ENCODE peak calls at places on chromosomes 12 and 14, in seven cellular contexts. H, L, V, R, F, U and G are unnamed samples.

GRCh38 chr12:79367016-79367575 is 323.7 kb downstream of the PAWR start:
- DNase-seq in H (no peak), L (no peak), V (no peak), R (no peak), F (no peak), U (no peak), G (no peak)

GRCh38 chr14:81281317-81281716 is 60.6 kb upstream of the GTF2A1 start:
- DNase-seq in H (no peak), L (no peak), V (no peak), R (no peak), F (no peak), U (no peak), G (no peak)

GRCh38 chr12:52119398-52120254 is 40.1 kb downstream of the SMIM41 start:
- DNase-seq in H (peak; percentile 16), L (peak; percentile 23), V (no peak), R (no peak), F (no peak), U (no peak), G (no peak)

GRCh38 chr14:99790978-99791376 is 2.2 kb upstream of the EML1 start:
- DNase-seq in H (no peak), L (no peak), V (no peak), R (no peak), F (no peak), U (no peak), G (peak; percentile 44)

GRCh38 chr12:122947352-122947792 is 18.9 kb downstream of the ABCB9 start:
- DNase-seq in H (no peak), L (no peak), V (peak; percentile 61), R (peak; percentile 74), F (no peak), U (peak; percentile 80), G (peak; percentile 68)

GRCh38 chr14:73491256-73491976 is 683 bp downstream of the RIOX1 start:
- DNase-seq in H (peak; percentile 60), L (peak; percentile 61), V (peak; percentile 94), R (peak; percentile 76), F (no peak), U (peak; percentile 79), G (peak; percentile 34)

GRCh38 chr14:87405563-87405962 is 587.4 kb downstream of the GALC start:
- DNase-seq in H (no peak), L (no peak), V (no peak), R (no peak), F (no peak), U (no peak), G (no peak)

GRCh38 chr14:99604766-99605298 is 825 bp upstream of the CCDC85C start:
- DNase-seq in H (peak; percentile 36), L (peak; percentile 40), V (peak; percentile 97), R (no peak), F (no peak), U (peak; percentile 72), G (no peak)

GRCh38 chr14:54568821-54569591 is 2.1 kb downstream of the SAMD4A start:
- DNase-seq in H (no peak), L (peak; percentile 39), V (peak; percentile 88), R (peak; percentile 59), F (no peak), U (peak; percentile 75), G (peak; percentile 27)

GRCh38 chr14:55077691-55078151 is 26.3 kb downstream of the MAPK1IP1L start:
- DNase-seq in H (peak; percentile 62), L (peak; percentile 66), V (peak; percentile 63), R (no peak), F (no peak), U (no peak), G (peak; percentile 62)

GRCh38 chr12:38745601-38746000 is 159.8 kb downstream of the CPNE8 start:
- DNase-seq in H (no peak), L (no peak), V (no peak), R (no peak), F (no peak), U (no peak), G (no peak)

GRCh38 chr12:58452546-58452945 is 467.8 kb downstream of the LRIG3 start:
- DNase-seq in H (no peak), L (peak; percentile 26), V (peak; percentile 69), R (no peak), F (no peak), U (no peak), G (no peak)

GRCh38 chr12:65649126-65649525 is 175.2 kb upstream of the HMGA2 start:
- DNase-seq in H (peak; percentile 99), L (peak; percentile 98), V (peak; percentile 91), R (no peak), F (peak; percentile 92), U (no peak), G (no peak)

GRCh38 chr14:85296466-85297210 is 233.3 kb upstream of the FLRT2 start:
- DNase-seq in H (peak; percentile 71), L (peak; percentile 69), V (peak; percentile 90), R (no peak), F (no peak), U (no peak), G (no peak)

GRCh38 chr12:53941750-53942149 is 3.1 kb downstream of the HOXC13 start:
- DNase-seq in H (no peak), L (no peak), V (no peak), R (no peak), F (no peak), U (no peak), G (no peak)

GRCh38 chr14:101289911-101290310 is 271.4 kb upstream of the DIO3 start:
- DNase-seq in H (no peak), L (no peak), V (no peak), R (no peak), F (no peak), U (no peak), G (no peak)

GRCh38 chr12:94277426-94278000 is 129.1 kb downstream of the PLXNC1 start:
- DNase-seq in H (no peak), L (peak; percentile 45), V (peak; percentile 60), R (no peak), F (no peak), U (no peak), G (no peak)

GRCh38 chr14:96249016-96249415 is 7.0 kb upstream of the BDKRB1 start:
- DNase-seq in H (peak; percentile 94), L (peak; percentile 92), V (peak; percentile 90), R (no peak), F (no peak), U (no peak), G (no peak)

GRCh38 chr14:82855912-82856381 is 1322.3 kb upstream of the SEL1L start:
- DNase-seq in H (peak; percentile 37), L (peak; percentile 1), V (no peak), R (no peak), F (no peak), U (no peak), G (no peak)
- TF ChIP-seq CTCF in H (peak; percentile 9), L (no peak), V (no peak), R (no peak), F (no peak), U (peak; percentile 26), G (no peak)

GRCh38 chr12:120361506-120362208 is 7.3 kb downstream of the MSI1 start:
- DNase-seq in H (peak; percentile 68), L (peak; percentile 83), V (peak; percentile 99), R (peak; percentile 68), F (peak; percentile 30), U (no peak), G (no peak)
- H3K4me3 ChIP-seq in H (peak overlapping the region; percentile 24), L (peak overlapping the region; percentile 22), V (peak overlapping the region; percentile 65), R (peak overlapping the region; percentile 53), F (peak overlapping the region; percentile 27), U (peak overlapping the region; percentile 27), G (no peak overlapping the region)

GRCh38 chr14:31297112-31297511 is 89.5 kb upstream of the HECTD1 start:
- DNase-seq in H (no peak), L (no peak), V (no peak), R (no peak), F (no peak), U (no peak), G (no peak)

GRCh38 chr14:31297701-31298344 is 90.2 kb upstream of the HECTD1 start:
- DNase-seq in H (peak; percentile 22), L (peak; percentile 33), V (peak; percentile 38), R (no peak), F (no peak), U (no peak), G (no peak)

GRCh38 chr14:31303654-31304053 is 96.1 kb upstream of the HECTD1 start:
- DNase-seq in H (no peak), L (no peak), V (no peak), R (no peak), F (no peak), U (no peak), G (no peak)

GRCh38 chr14:31300883-31301282 is 93.3 kb upstream of the HECTD1 start:
- DNase-seq in H (no peak), L (no peak), V (no peak), R (no peak), F (no peak), U (no peak), G (no peak)

GRCh38 chr14:31300296-31300695 is 92.7 kb upstream of the HECTD1 start:
- DNase-seq in H (no peak), L (no peak), V (peak; percentile 46), R (no peak), F (no peak), U (no peak), G (no peak)
- TF ChIP-seq CTCF in H (peak; percentile 13), L (peak; percentile 24), V (peak; percentile 30), R (no peak), F (no peak), U (no peak), G (no peak)

GRCh38 chr12:124310178-124310577 is 15.3 kb downstream of the RFLNA start:
- DNase-seq in H (no peak), L (no peak), V (peak; percentile 62), R (no peak), F (no peak), U (no peak), G (no peak)
- H3K4me3 ChIP-seq in H (no peak overlapping the region), L (no peak overlapping the region), V (no peak overlapping the region), R (no peak overlapping the region), F (no peak overlapping the region), U (no peak overlapping the region), G (no peak overlapping the region)

GRCh38 chr14:37655418-37655817 is 60.0 kb downstream of the TTC6 start:
- DNase-seq in H (peak; percentile 13), L (no peak), V (no peak), R (no peak), F (no peak), U (no peak), G (no peak)
- TF ChIP-seq CTCF in H (no peak), L (no peak), V (no peak), R (no peak), F (no peak), U (no peak), G (no peak)

GRCh38 chr12:22046090-22046967 is at the start of gene CMAS:
- DNase-seq in H (peak; percentile 69), L (peak; percentile 72), V (peak; percentile 91), R (peak; percentile 88), F (no peak), U (peak; percentile 87), G (peak; percentile 67)

GRCh38 chr12:22047495-22047894 is 1.5 kb downstream of the CMAS start:
- DNase-seq in H (no peak), L (no peak), V (no peak), R (no peak), F (no peak), U (no peak), G (no peak)

GRCh38 chr12:22046968-22047390 is 961 bp downstream of the CMAS start:
- DNase-seq in H (peak; percentile 25), L (no peak), V (peak; percentile 63), R (no peak), F (no peak), U (no peak), G (no peak)

GRCh38 chr12:22042981-22043669 is 2.9 kb upstream of the CMAS start:
- DNase-seq in H (peak; percentile 79), L (peak; percentile 63), V (peak; percentile 87), R (no peak), F (no peak), U (no peak), G (no peak)

GRCh38 chr12:22043943-22044342 is 2.1 kb upstream of the CMAS start:
- DNase-seq in H (no peak), L (no peak), V (no peak), R (no peak), F (no peak), U (no peak), G (no peak)
- H3K4me3 ChIP-seq in H (no peak overlapping the region), L (no peak overlapping the region), V (no peak overlapping the region), R (no peak overlapping the region), F (no peak overlapping the region), U (no peak overlapping the region), G (no peak overlapping the region)